ENCODE peak calls at places on chromosomes 11 and 22, in seven cellular contexts. One of them, this sample, is unnamed.

GRCh38 chr11:57162179-57162898 is 19.4 kb upstream of the LRRC55 start:
- DNase-seq in NCI-H1930: no peak
- DNase-seq in stimulated activated CD8-positive, alpha-beta memory T cell treated with anti-CD3 and anti-CD28 coated beads, Interleukin-2, amount 100 ng/mL, for 1 hour: no peak
- DNase-seq in naive thymus-derived CD4-positive, alpha-beta T cell: no peak
- DNase-seq in AG04450: no peak
- DNase-seq in neural crest cell: no peak
- DNase-seq in mucosa of gallbladder: no peak
- DNase-seq in this sample: no peak

GRCh38 chr11:116948375-116948774 is 111.0 kb upstream of the APOA1 start:
- DNase-seq in NCI-H1930: no peak
- DNase-seq in stimulated activated CD8-positive, alpha-beta memory T cell treated with anti-CD3 and anti-CD28 coated beads, Interleukin-2, amount 100 ng/mL, for 1 hour: no peak
- DNase-seq in naive thymus-derived CD4-positive, alpha-beta T cell: no peak
- DNase-seq in AG04450: no peak
- DNase-seq in neural crest cell: no peak
- DNase-seq in mucosa of gallbladder: no peak
- DNase-seq in this sample: no peak

GRCh38 chr11:101860694-101861371 is 54.0 kb upstream of the CEP126 start:
- DNase-seq in NCI-H1930: no peak
- DNase-seq in stimulated activated CD8-positive, alpha-beta memory T cell treated with anti-CD3 and anti-CD28 coated beads, Interleukin-2, amount 100 ng/mL, for 1 hour: peak; percentile 2
- DNase-seq in naive thymus-derived CD4-positive, alpha-beta T cell: no peak
- DNase-seq in AG04450: no peak
- DNase-seq in neural crest cell: peak; percentile 28
- DNase-seq in mucosa of gallbladder: peak; percentile 35
- DNase-seq in this sample: no peak

GRCh38 chr11:117232911-117233409 is 489 bp downstream of the RNF214 start:
- DNase-seq in NCI-H1930: no peak
- DNase-seq in stimulated activated CD8-positive, alpha-beta memory T cell treated with anti-CD3 and anti-CD28 coated beads, Interleukin-2, amount 100 ng/mL, for 1 hour: no peak
- DNase-seq in naive thymus-derived CD4-positive, alpha-beta T cell: no peak
- DNase-seq in AG04450: no peak
- DNase-seq in neural crest cell: peak; percentile 33
- DNase-seq in mucosa of gallbladder: no peak
- DNase-seq in this sample: no peak

GRCh38 chr11:772429-773390 is 4.6 kb downstream of the GATD1 start:
- DNase-seq in NCI-H1930: no peak
- DNase-seq in stimulated activated CD8-positive, alpha-beta memory T cell treated with anti-CD3 and anti-CD28 coated beads, Interleukin-2, amount 100 ng/mL, for 1 hour: no peak
- DNase-seq in naive thymus-derived CD4-positive, alpha-beta T cell: no peak
- DNase-seq in AG04450: no peak
- DNase-seq in neural crest cell: no peak
- DNase-seq in mucosa of gallbladder: no peak
- DNase-seq in this sample: no peak

GRCh38 chr11:73787643-73788537 is at the start of gene MRPL48:
- DNase-seq in NCI-H1930: peak; percentile 89
- DNase-seq in stimulated activated CD8-positive, alpha-beta memory T cell treated with anti-CD3 and anti-CD28 coated beads, Interleukin-2, amount 100 ng/mL, for 1 hour: peak; percentile 76
- DNase-seq in naive thymus-derived CD4-positive, alpha-beta T cell: peak; percentile 74
- DNase-seq in AG04450: peak; percentile 84
- DNase-seq in neural crest cell: peak; percentile 80
- DNase-seq in mucosa of gallbladder: peak; percentile 89
- DNase-seq in this sample: peak; percentile 52

GRCh38 chr11:83583953-83584352 is 297.8 kb upstream of the CCDC90B start:
- DNase-seq in NCI-H1930: no peak
- DNase-seq in stimulated activated CD8-positive, alpha-beta memory T cell treated with anti-CD3 and anti-CD28 coated beads, Interleukin-2, amount 100 ng/mL, for 1 hour: no peak
- DNase-seq in naive thymus-derived CD4-positive, alpha-beta T cell: no peak
- DNase-seq in AG04450: no peak
- DNase-seq in neural crest cell: no peak
- DNase-seq in mucosa of gallbladder: no peak
- DNase-seq in this sample: peak; percentile 24

GRCh38 chr22:28894320-28894719 is 10.9 kb downstream of the ZNRF3 start:
- DNase-seq in NCI-H1930: no peak
- DNase-seq in stimulated activated CD8-positive, alpha-beta memory T cell treated with anti-CD3 and anti-CD28 coated beads, Interleukin-2, amount 100 ng/mL, for 1 hour: no peak
- DNase-seq in naive thymus-derived CD4-positive, alpha-beta T cell: no peak
- DNase-seq in AG04450: no peak
- DNase-seq in neural crest cell: no peak
- DNase-seq in mucosa of gallbladder: no peak
- DNase-seq in this sample: no peak

GRCh38 chr22:29842740-29843139 is 4.7 kb upstream of the ASCC2 start:
- DNase-seq in NCI-H1930: no peak
- DNase-seq in stimulated activated CD8-positive, alpha-beta memory T cell treated with anti-CD3 and anti-CD28 coated beads, Interleukin-2, amount 100 ng/mL, for 1 hour: no peak
- DNase-seq in naive thymus-derived CD4-positive, alpha-beta T cell: no peak
- DNase-seq in AG04450: peak; percentile 30
- DNase-seq in neural crest cell: no peak
- DNase-seq in mucosa of gallbladder: no peak
- DNase-seq in this sample: peak; percentile 60

GRCh38 chr11:30567148-30567547 is 19.0 kb downstream of the MPPED2 start:
- DNase-seq in NCI-H1930: no peak
- DNase-seq in stimulated activated CD8-positive, alpha-beta memory T cell treated with anti-CD3 and anti-CD28 coated beads, Interleukin-2, amount 100 ng/mL, for 1 hour: no peak
- DNase-seq in naive thymus-derived CD4-positive, alpha-beta T cell: no peak
- DNase-seq in AG04450: no peak
- DNase-seq in neural crest cell: no peak
- DNase-seq in mucosa of gallbladder: no peak
- DNase-seq in this sample: no peak

GRCh38 chr11:43747130-43747802 is 66.7 kb downstream of the HSD17B12 start:
- DNase-seq in NCI-H1930: no peak
- DNase-seq in stimulated activated CD8-positive, alpha-beta memory T cell treated with anti-CD3 and anti-CD28 coated beads, Interleukin-2, amount 100 ng/mL, for 1 hour: no peak
- DNase-seq in naive thymus-derived CD4-positive, alpha-beta T cell: no peak
- DNase-seq in AG04450: no peak
- DNase-seq in neural crest cell: no peak
- DNase-seq in mucosa of gallbladder: no peak
- DNase-seq in this sample: no peak

GRCh38 chr22:22201185-22201924 is 43.2 kb upstream of the VPREB1 start:
- DNase-seq in NCI-H1930: no peak
- DNase-seq in stimulated activated CD8-positive, alpha-beta memory T cell treated with anti-CD3 and anti-CD28 coated beads, Interleukin-2, amount 100 ng/mL, for 1 hour: no peak
- DNase-seq in naive thymus-derived CD4-positive, alpha-beta T cell: peak; percentile 30
- DNase-seq in AG04450: peak; percentile 21
- DNase-seq in neural crest cell: no peak
- DNase-seq in mucosa of gallbladder: no peak
- DNase-seq in this sample: no peak

This sample was measured in AG04449.